ENCODE peak calls at places on chromosomes 12 and 14, in five cellular contexts. J is right cardiac atrium; Z is activated T-cell treated with anti-CD3 and anti-CD28 coated beads, Interleukin-2, amount 50 U/mL, for 4 hours; A is AML-193; K is HEK293T. W is an unnamed sample.

GRCh38 chr12:64744422-64745258 is 14.6 kb downstream of the GNS start:
- DNase-seq in K (no peak), A (no peak), Z (no peak), J (no peak), W (no peak)

GRCh38 chr12:25590021-25590721 is 37.1 kb upstream of the LMNTD1 start:
- DNase-seq in J (no peak), A (no peak), Z (no peak), K (no peak), W (no peak)

GRCh38 chr14:33776871-33777270 is 174.0 kb downstream of the EGLN3 start:
- DNase-seq in K (no peak), Z (no peak), J (no peak), A (no peak), W (no peak)

GRCh38 chr14:49989980-49990379 is 97.1 kb downstream of the ARF6 start:
- DNase-seq in J (no peak), Z (no peak), A (no peak), K (no peak), W (no peak)

GRCh38 chr12:106074706-106075392 is 63.9 kb downstream of the NUAK1 start:
- DNase-seq in Z (no peak), K (peak; percentile 62), A (no peak), J (no peak), W (no peak)

GRCh38 chr14:85601246-85601645 is 71.3 kb downstream of the FLRT2 start:
- DNase-seq in J (no peak), K (no peak), A (no peak), Z (no peak), W (no peak)

GRCh38 chr14:65867333-65867732 is 454.8 kb downstream of the FUT8 start:
- DNase-seq in A (no peak), J (no peak), Z (no peak), K (no peak), W (no peak)

GRCh38 chr14:34438438-34438837 is 23.6 kb downstream of the SPTSSA start:
- DNase-seq in K (no peak), Z (no peak), J (no peak), A (no peak), W (no peak)

GRCh38 chr12:108166505-108166904 is 37.4 kb downstream of the WSCD2 start:
- DNase-seq in Z (no peak), A (no peak), J (no peak), K (no peak), W (no peak)

GRCh38 chr12:54147186-54147585 is 41.6 kb downstream of the SMUG1 start:
- DNase-seq in Z (no peak), K (no peak), J (no peak), A (no peak), W (no peak)

GRCh38 chr12:40253936-40254335 is 29.1 kb downstream of the LRRK2 start:
- DNase-seq in K (no peak), Z (no peak), J (no peak), A (no peak), W (no peak)

GRCh38 chr12:153080-153746 is 60.7 kb downstream of the SLC6A12 start:
- DNase-seq in K (peak; percentile 85), A (peak; percentile 57), Z (peak; percentile 34), J (peak; percentile 82), W (peak; percentile 12)

GRCh38 chr14:83309211-83309610 is 1775.6 kb upstream of the SEL1L start:
- DNase-seq in Z (no peak), J (no peak), A (no peak), K (no peak), W (no peak)

GRCh38 chr12:22287056-22287455 is 47.5 kb downstream of the ST8SIA1 start:
- DNase-seq in J (no peak), Z (no peak), K (no peak), A (no peak), W (no peak)

GRCh38 chr12:115375188-115375991 is 691.4 kb upstream of the TBX3 start:
- DNase-seq in Z (no peak), K (no peak), J (no peak), A (no peak), W (no peak)

GRCh38 chr12:124125472-124125871 is 152.5 kb downstream of the ZNF664 start:
- DNase-seq in A (no peak), Z (no peak), J (no peak), K (no peak), W (no peak)

GRCh38 chr14:100065942-100066574 is 836 bp downstream of the EVL start:
- DNase-seq in A (peak; percentile 86), Z (peak; percentile 68), K (no peak), J (no peak), W (peak; percentile 75)

GRCh38 chr12:25904442-25904841 is 54.0 kb upstream of the RASSF8 start:
- DNase-seq in K (no peak), A (no peak), Z (no peak), J (no peak), W (no peak)

GRCh38 chr14:71169028-71169427 is 261.8 kb downstream of the PCNX1 start:
- DNase-seq in J (no peak), Z (no peak), A (peak; percentile 85), K (no peak), W (no peak)

GRCh38 chr12:105077435-105077834 is 6.8 kb downstream of the ALDH1L2 start:
- DNase-seq in K (no peak), J (no peak), A (no peak), Z (no peak), W (no peak)

GRCh38 chr14:77825895-77826519 is 26.1 kb downstream of the ADCK1 start:
- DNase-seq in K (no peak), J (peak; percentile 78), A (no peak), Z (no peak), W (no peak)

GRCh38 chr12:46677749-46678148 is 148.0 kb downstream of the SLC38A4 start:
- DNase-seq in A (peak; percentile 19), K (no peak), Z (no peak), J (no peak), W (no peak)

GRCh38 chr14:101243587-101244338 is 317.5 kb upstream of the DIO3 start:
- DNase-seq in Z (no peak), J (no peak), K (no peak), A (no peak), W (no peak)

GRCh38 chr12:102480401-102480800 is at the start of gene IGF1:
- DNase-seq in A (no peak), J (no peak), K (no peak), Z (no peak), W (no peak)

GRCh38 chr14:60922050-60922449 is 58.8 kb downstream of the TRMT5 start:
- DNase-seq in A (no peak), Z (no peak), J (no peak), K (no peak), W (no peak)

GRCh38 chr12:1093166-1093751 is 102.2 kb downstream of the ERC1 start:
- DNase-seq in J (no peak), Z (no peak), K (peak; percentile 36), A (peak; percentile 80), W (no peak)

GRCh38 chr14:101476931-101477553 is 84.3 kb upstream of the DIO3 start:
- DNase-seq in K (peak; percentile 69), J (no peak), Z (no peak), A (no peak), W (no peak)

GRCh38 chr12:121769297-121769830 is 24.1 kb downstream of the RHOF start:
- DNase-seq in A (no peak), Z (no peak), J (no peak), K (no peak), W (no peak)